ENCODE peak calls at places on chromosomes 5 and 9, in four cellular contexts. U is fibroblast of lung, I is MM.1S, L is neural progenitor cell. Y is an unnamed sample.

GRCh38 chr5:1034421-1034905 is 25.9 kb downstream of the NKD2 start:
- DNase-seq in U (no peak), L (no peak), I (no peak), Y (no peak)

GRCh38 chr9:123309611-123310010 is 41.2 kb upstream of the STRBP start:
- DNase-seq in L (no peak), U (no peak), I (no peak), Y (no peak)

GRCh38 chr9:88236531-88237453 is 98.5 kb upstream of the SPATA31C2 start:
- DNase-seq in U (peak), I (no peak), L (no peak), Y (no peak)

GRCh38 chr9:84338792-84339191 is 1.8 kb downstream of the SLC28A3 start:
- DNase-seq in L (no peak), U (no peak), I (no peak), Y (no peak)

GRCh38 chr9:111674319-111674718 is 12.9 kb downstream of the GNG10 start:
- DNase-seq in U (no peak), I (no peak), L (no peak), Y (no peak)

GRCh38 chr9:6383551-6384225 is 29.3 kb upstream of the UHRF2 start:
- DNase-seq in I (no peak), U (peak), L (no peak), Y (no peak)

GRCh38 chr5:171750316-171750788 is 35.3 kb upstream of the SMIM23 start:
- DNase-seq in I (no peak), L (peak), U (peak), Y (no peak)

GRCh38 chr5:125302577-125302976 is 556.1 kb upstream of the ZNF608 start:
- DNase-seq in I (no peak), U (no peak), L (no peak), Y (no peak)

GRCh38 chr9:108412755-108413154 is 443.0 kb downstream of the ACTL7B start:
- DNase-seq in U (no peak), L (peak), I (no peak), Y (no peak)

DNA sequence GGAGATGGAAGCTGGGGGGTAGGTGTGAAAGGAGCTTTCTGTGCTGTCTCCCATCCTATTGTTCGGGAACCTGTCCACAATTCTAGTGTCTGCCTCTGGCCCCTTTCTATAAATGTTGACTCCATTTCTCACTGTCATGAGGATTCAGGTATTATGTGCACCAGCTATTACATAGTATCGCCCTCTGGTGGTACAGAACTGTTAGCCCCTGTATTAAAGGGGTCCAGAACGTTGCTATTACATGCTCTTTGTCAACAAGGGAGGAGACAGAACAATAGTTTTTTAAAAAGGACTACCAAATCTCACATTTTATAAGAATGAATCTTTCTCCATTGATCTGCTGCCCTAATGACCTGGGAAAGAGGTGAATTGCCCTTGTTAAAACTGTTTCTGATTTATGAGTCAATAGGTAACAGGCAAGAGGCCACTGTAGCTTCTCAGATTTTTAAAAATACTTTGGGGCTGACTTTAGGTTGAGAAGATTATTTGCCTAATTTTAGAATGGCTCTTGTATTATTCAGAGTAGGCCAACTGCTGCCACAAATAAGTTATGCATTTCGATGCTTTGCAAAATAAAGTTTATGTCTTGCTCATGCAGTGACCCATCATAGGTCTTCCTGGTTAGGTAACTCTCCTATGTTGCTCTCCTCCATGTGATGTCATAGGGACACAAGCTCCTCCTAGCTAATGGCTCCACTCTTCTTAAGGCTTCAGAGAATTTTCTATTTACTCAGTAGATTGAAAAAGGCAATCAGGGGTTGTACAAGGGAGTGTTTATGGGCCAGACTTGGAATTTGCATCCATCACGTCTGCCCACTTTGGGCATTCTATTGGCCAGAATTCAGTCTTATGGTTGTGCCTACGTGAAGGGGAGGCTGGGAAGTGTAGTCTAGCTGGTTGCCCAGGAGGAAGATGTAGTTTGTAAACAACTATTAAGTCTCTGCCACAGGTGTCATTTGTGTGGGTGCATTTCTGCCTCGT is 20.8 kb downstream of the DCANP1 start:
- DNase-seq in L (peak), U (peak), I (peak), Y (peak)
- TF ChIP-seq CTCF in L (peak), U (peak), I (peak), Y (peak)

GRCh38 chr5:51997500-51997899 is 614.3 kb downstream of the ISL1 start:
- DNase-seq in I (no peak), U (no peak), L (no peak), Y (no peak)

GRCh38 chr5:51996356-51996861 is 613.2 kb downstream of the ISL1 start:
- DNase-seq in U (no peak), L (no peak), I (no peak), Y (no peak)

GRCh38 chr5:51995773-51996306 is 612.6 kb downstream of the ISL1 start:
- DNase-seq in I (no peak), L (no peak), U (no peak), Y (no peak)

DNA sequence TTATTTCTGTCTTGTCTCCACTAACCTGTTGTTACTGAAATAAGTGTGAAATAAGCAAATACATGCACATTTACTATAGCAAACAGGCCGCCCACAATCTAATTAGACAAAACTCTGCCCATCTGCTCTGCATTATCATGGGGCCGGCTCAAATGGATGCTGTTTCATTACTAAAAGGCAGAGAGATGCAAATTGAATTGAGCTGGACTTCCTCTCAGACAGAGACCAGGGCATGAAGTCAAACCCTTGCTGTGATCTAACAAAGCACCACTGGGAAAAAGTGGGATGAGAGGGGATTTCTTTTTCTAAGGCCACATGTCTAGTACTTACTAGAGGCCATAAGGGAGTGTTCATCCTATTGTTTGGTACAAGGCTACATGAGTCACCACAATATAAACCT is 614.7 kb downstream of the ISL1 start:
- DNase-seq in L (peak), U (no peak), I (no peak), Y (no peak)
- TF ChIP-seq CTCF in L (no peak), U (no peak), I (no peak), Y (no peak)

DNA sequence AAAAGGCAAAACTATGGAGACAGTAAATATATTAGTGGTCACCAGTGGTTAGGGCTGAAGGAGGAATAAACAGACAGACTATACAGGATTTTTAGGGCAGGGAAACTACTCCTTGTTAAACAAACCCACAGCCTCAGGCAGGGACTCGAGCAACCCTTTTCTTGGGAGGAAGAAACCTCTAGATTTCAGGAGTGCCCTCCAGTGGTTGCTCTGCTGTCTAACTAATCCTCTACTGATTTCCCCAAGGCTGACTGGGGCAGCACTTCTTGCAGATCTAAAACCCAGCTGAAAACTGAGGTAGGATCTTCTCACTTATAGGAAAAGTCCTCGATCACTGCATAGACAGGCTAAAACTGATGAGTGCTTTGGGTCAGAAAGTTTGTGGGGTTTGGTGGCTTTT is 176.8 kb downstream of the ISOC1 start:
- DNase-seq in L (peak), U (no peak), I (peak), Y (peak)
- TF ChIP-seq CTCF in L (peak), U (peak), I (no peak), Y (peak)

DNA sequence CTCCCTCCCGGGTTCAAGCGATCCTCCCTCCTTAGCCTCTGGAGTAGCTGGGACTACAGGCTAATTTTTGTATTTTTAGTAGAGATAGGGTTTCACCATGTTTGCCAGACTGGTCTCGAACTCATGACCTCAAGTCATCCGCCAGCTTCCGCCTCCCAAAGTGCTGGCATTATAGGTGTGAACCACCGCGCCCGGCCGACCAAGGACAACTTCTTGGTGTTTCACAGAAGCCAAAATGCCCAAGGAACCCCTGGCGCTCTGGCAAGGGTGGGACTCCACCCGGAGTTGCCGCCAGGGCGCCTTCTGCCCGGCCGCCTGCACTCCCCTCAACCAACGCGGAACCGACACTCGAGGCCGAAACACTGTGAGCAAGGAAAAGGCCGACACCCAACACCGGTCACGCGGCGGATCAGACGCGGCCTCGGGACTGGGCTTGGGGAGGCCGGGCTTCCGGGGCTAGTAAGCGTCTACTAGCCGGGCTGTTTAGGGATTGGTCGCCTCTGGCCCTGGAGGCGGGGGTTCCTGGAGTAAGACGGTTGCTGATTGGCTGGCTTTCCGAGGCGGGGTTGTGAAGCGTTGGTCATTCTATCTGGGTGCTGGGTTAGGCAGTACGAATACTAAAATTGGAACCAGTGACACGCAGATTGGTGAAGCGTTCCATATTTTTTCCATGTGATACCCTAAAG is 7.7 kb upstream of the CFAP157 start:
- DNase-seq in I (no peak), L (peak), U (peak), Y (peak)
- TF ChIP-seq CTCF in I (no peak), L (peak), U (no peak), Y (no peak)

GRCh38 chr9:127384901-127385300 is 12.1 kb upstream of the SLC2A8 start:
- DNase-seq in I (no peak), U (no peak), L (no peak), Y (no peak)
- TF ChIP-seq CTCF in I (no peak), U (no peak), L (no peak), Y (no peak)

GRCh38 chr5:33937017-33937699 is 972 bp downstream of the RXFP3 start:
- DNase-seq in I (no peak), U (peak), L (no peak), Y (no peak)

GRCh38 chr5:33933723-33934544 is 2.3 kb upstream of the RXFP3 start:
- DNase-seq in L (no peak), I (peak), U (peak), Y (peak)

GRCh38 chr5:33937700-33938506 is 1.7 kb downstream of the RXFP3 start:
- DNase-seq in I (no peak), L (no peak), U (no peak), Y (no peak)

GRCh38 chr5:33936381-33937016 is at the start of gene RXFP3:
- DNase-seq in L (no peak), U (peak), I (no peak), Y (no peak)

DNA sequence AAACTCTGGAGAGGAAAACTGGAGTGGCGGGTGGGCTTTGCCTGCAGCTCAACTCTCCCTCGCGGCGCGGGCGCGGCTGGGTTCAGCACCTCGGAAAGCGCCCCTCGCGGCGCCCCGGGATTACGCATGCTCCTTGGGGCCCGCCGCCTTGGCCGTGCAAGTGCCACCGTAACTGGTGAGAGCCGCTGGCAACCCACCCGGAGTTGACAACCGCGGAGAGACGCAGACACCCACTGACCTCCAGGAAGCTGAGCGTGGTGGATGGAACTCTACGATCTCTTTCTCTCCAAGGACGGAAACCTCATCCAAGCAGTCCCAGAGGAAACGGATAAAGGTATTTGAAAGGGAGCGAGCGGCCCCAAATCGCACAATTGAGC is 194 bp upstream of the RXFP3 start:
- DNase-seq in U (peak), L (peak), I (peak), Y (peak)
- TF ChIP-seq CTCF in U (no peak), L (peak), I (no peak), Y (no peak)

DNA sequence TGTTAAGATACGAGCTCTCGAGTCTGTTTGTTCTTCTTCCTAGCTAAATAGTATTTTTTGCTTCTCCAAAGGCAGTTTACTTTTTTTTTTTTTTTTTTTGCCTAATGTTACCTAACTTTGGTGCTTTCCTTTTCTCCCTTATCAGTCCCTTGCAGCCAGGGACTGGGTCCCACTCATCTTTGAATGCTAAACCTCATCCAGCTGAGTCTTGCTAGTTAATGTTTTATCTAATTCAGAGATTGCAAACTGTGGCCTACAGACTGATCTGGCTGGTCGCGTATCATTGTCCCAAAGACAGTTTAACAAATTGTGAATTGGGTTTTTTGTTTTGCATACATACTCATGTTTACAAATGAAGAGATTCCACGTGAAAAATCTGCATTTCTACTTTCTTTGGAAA is 95.7 kb upstream of the EFNA5 start:
- DNase-seq in I (no peak), U (no peak), L (no peak), Y (no peak)
- TF ChIP-seq CTCF in I (no peak), U (no peak), L (no peak), Y (no peak)

DNA sequence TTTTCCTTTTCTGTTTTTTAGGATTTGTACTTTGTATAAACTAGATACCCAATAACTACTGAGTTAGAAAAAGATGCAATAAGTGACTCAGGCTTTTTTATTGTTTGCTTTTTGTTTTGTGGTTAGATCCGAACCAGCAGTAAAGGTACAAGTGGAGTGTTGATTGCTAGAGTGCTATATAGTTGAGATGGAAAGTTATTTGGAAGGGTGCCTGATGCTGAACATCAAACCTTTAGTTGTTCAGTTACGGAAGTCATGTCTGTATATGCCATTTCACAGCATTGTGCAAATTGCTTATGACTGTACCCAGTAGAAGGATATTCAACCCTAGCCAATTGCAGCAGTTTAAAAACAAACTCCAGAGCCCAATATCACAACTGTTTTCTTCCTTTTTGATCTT is 285.1 kb downstream of the MAT2B start:
- DNase-seq in I (no peak), U (peak), L (no peak), Y (no peak)
- TF ChIP-seq CTCF in I (no peak), U (no peak), L (no peak), Y (no peak)

GRCh38 chr9:127049581-127049980 is 72.9 kb downstream of the ANGPTL2 start:
- DNase-seq in I (no peak), U (peak), L (no peak), Y (no peak)

GRCh38 chr9:127050152-127050551 is 72.3 kb downstream of the ANGPTL2 start:
- DNase-seq in L (no peak), U (no peak), I (no peak), Y (no peak)

GRCh38 chr9:127050581-127050980 is 71.9 kb downstream of the ANGPTL2 start:
- DNase-seq in I (no peak), L (no peak), U (no peak), Y (no peak)

GRCh38 chr9:127047971-127048370 is 74.5 kb downstream of the ANGPTL2 start:
- DNase-seq in L (no peak), U (no peak), I (no peak), Y (no peak)

DNA sequence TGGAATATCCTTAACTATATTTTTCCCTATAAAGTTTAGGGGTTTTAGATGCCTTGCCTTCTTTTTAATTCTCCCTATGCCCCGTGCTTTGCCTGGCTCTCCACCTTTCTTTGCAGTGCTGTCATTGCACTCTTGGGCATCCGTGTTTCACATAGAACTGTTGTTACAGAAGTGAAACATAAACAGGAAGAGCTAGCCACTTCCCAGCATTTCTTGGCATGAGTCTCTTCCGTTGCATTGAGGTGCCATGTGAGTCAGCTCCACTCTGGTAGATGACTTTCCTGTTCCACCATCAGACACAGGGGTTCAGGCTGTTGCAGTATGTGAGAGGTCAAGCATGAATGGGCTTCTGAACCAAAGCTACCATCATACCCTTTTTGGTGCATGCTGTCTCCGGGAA is 73.4 kb downstream of the ANGPTL2 start:
- DNase-seq in U (peak), L (no peak), I (peak), Y (no peak)
- TF ChIP-seq CTCF in U (no peak), L (no peak), I (peak), Y (no peak)